ENCODE peak calls at places on chromosomes 16 and 17, in eight cellular contexts. M is AG09309, B is neural progenitor cell, Y is mucosa of descending colon, D is astrocyte of the spinal cord, Z is lung, S is nephron progenitor cell, L is heart left ventricle. C is an unnamed sample.

GRCh38 chr16:84040823-84041391 is 1.7 kb downstream of the SLC38A8 start:
- DNase-seq in Z (no peak), M (peak), L (peak), D (peak), S (no peak), B (peak), Y (no peak), C (no peak)

GRCh38 chr16:65490296-65490695 is 368.4 kb upstream of the CDH11 start:
- DNase-seq in B (no peak), Z (no peak), S (no peak), L (no peak), M (no peak), D (no peak), Y (no peak), C (no peak)

GRCh38 chr17:82157046-82158035 is 55.3 kb downstream of the CCDC57 start:
- DNase-seq in Z (no peak), Y (no peak), L (no peak), B (no peak), M (no peak), D (no peak), S (no peak), C (no peak)

GRCh38 chr17:78374631-78375274 is 3.7 kb upstream of the PGS1 start:
- DNase-seq in Y (no peak), Z (no peak), L (no peak), D (peak), S (peak), B (peak), M (no peak), C (no peak)

GRCh38 chr16:26981266-26981938 is 85.3 kb upstream of the C16orf82 start:
- DNase-seq in M (no peak), Z (no peak), D (peak), Y (no peak), S (no peak), B (no peak), L (no peak), C (no peak)

GRCh38 chr17:79024901-79025737 is 1.1 kb downstream of the C1QTNF1 start:
- DNase-seq in M (no peak), L (peak), S (no peak), Z (no peak), B (no peak), Y (peak), D (no peak), C (no peak)

GRCh38 chr17:81339502-81340296 is 44.6 kb upstream of the SLC38A10 start:
- DNase-seq in Z (no peak), Y (peak), L (no peak), D (no peak), B (peak), S (peak), M (no peak), C (no peak)

GRCh38 chr17:46832306-46832895 is 13.9 kb upstream of the WNT3 start:
- DNase-seq in D (no peak), Z (no peak), M (no peak), B (peak), S (no peak), L (no peak), Y (no peak), C (no peak)

GRCh38 chr17:77325826-77326581 is 185.2 kb downstream of the SEC14L1 start:
- DNase-seq in M (no peak), L (peak), Y (peak), D (peak), S (no peak), B (no peak), Z (peak), C (no peak)

GRCh38 chr16:35319536-35320192 is 1860.3 kb downstream of the TP53TG3F start:
- DNase-seq in L (no peak), Y (no peak), B (no peak), D (no peak), S (no peak), Z (no peak), M (no peak), C (no peak)
- TF ChIP-seq CTCF in L (no peak), Y (no peak), B (no peak), D (no peak), S (no peak), Z (no peak), M (no peak), C (no peak)

GRCh38 chr16:48627148-48627547 is 17.2 kb upstream of the N4BP1 start:
- DNase-seq in Z (no peak), L (no peak), S (no peak), M (no peak), B (no peak), D (no peak), Y (no peak), C (no peak)
- TF ChIP-seq CTCF in Z (no peak), L (no peak), S (no peak), M (no peak), B (no peak), D (no peak), Y (no peak), C (no peak)

DNA sequence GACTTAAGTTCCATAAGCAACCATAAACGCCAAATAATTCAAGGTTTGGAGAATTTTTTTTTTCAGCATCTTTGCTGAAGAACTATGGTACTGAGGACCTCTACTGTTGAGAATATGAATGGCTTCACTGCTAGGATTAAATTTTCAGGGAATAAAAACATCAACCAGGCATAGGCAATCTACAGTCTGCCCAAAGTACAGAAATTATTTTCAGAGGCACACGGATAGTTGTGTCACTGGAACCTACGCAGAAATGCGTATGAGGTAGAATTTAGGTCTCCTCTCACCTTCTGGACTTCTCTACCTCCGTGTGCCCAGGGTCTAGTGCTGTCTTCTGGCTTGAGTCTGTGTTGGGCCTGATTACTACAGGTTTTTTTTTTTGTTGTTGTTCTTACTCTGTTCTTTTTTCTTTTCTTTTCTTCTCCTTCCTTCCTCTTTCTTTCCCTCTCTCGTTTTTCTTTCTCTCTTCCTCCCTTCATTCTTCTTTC is 39.7 kb downstream of the NACA2 start:
- DNase-seq in L (no peak), S (no peak), D (peak), B (peak), Y (no peak), M (no peak), Z (no peak), C (no peak)
- TF ChIP-seq CTCF in L (peak), S (peak), D (peak), B (peak), Y (peak), M (peak), Z (peak), C (peak)

GRCh38 chr17:57273471-57273870 is 17.1 kb downstream of the MSI2 start:
- DNase-seq in M (no peak), B (no peak), S (no peak), Y (no peak), Z (no peak), D (peak), L (no peak), C (no peak)

GRCh38 chr17:57276621-57277020 is 20.3 kb downstream of the MSI2 start:
- DNase-seq in Y (no peak), D (no peak), S (no peak), Z (no peak), M (no peak), L (no peak), B (no peak), C (no peak)

GRCh38 chr17:57277923-57278604 is 21.7 kb downstream of the MSI2 start:
- DNase-seq in B (no peak), S (no peak), M (no peak), L (no peak), Z (no peak), D (no peak), Y (no peak), C (no peak)

GRCh38 chr17:57274162-57274561 is 17.8 kb downstream of the MSI2 start:
- DNase-seq in S (no peak), D (no peak), Y (no peak), M (no peak), B (no peak), L (no peak), Z (no peak), C (no peak)

GRCh38 chr17:57275365-57275764 is 19.0 kb downstream of the MSI2 start:
- DNase-seq in M (no peak), L (no peak), B (no peak), S (no peak), Z (no peak), Y (no peak), D (no peak), C (no peak)
- TF ChIP-seq CTCF in M (no peak), L (no peak), B (no peak), S (no peak), Z (no peak), Y (no peak), D (no peak), C (no peak)

GRCh38 chr16:56277040-56277439 is 85.8 kb downstream of the GNAO1 start:
- DNase-seq in D (no peak), Y (no peak), B (peak), Z (no peak), S (peak), M (no peak), L (no peak), C (no peak)
- TF ChIP-seq CTCF in D (peak), Y (no peak), B (peak), Z (no peak), S (peak), M (no peak), L (no peak), C (peak)

GRCh38 chr17:45246338-45246737 is 15.6 kb downstream of the SPATA32 start:
- DNase-seq in Y (no peak), B (no peak), L (no peak), S (no peak), D (no peak), Z (no peak), M (no peak), C (no peak)
- TF ChIP-seq CTCF in Y (no peak), B (no peak), L (no peak), S (no peak), D (no peak), Z (no peak), M (no peak), C (no peak)

GRCh38 chr17:19717411-19717908 is 1.1 kb upstream of the SLC47A2 start:
- DNase-seq in M (no peak), B (no peak), Z (no peak), S (no peak), L (no peak), D (no peak), Y (no peak), C (no peak)

GRCh38 chr17:19720210-19720475 is 3.8 kb upstream of the SLC47A2 start:
- DNase-seq in D (no peak), Y (peak), Z (no peak), B (no peak), S (no peak), L (no peak), M (no peak), C (no peak)

GRCh38 chr17:19718041-19718612 is 1.7 kb upstream of the SLC47A2 start:
- DNase-seq in Z (no peak), Y (no peak), M (no peak), D (no peak), S (no peak), B (peak), L (no peak), C (no peak)

GRCh38 chr17:19719365-19720209 is 3.2 kb upstream of the SLC47A2 start:
- DNase-seq in S (no peak), L (no peak), M (no peak), D (no peak), B (no peak), Z (no peak), Y (no peak), C (no peak)

GRCh38 chr17:19718613-19719364 is 2.4 kb upstream of the SLC47A2 start:
- DNase-seq in Z (no peak), M (no peak), S (no peak), D (no peak), Y (no peak), L (no peak), B (no peak), C (no peak)
- TF ChIP-seq CTCF in Z (no peak), M (peak), S (no peak), D (peak), Y (no peak), L (no peak), B (peak), C (no peak)

DNA sequence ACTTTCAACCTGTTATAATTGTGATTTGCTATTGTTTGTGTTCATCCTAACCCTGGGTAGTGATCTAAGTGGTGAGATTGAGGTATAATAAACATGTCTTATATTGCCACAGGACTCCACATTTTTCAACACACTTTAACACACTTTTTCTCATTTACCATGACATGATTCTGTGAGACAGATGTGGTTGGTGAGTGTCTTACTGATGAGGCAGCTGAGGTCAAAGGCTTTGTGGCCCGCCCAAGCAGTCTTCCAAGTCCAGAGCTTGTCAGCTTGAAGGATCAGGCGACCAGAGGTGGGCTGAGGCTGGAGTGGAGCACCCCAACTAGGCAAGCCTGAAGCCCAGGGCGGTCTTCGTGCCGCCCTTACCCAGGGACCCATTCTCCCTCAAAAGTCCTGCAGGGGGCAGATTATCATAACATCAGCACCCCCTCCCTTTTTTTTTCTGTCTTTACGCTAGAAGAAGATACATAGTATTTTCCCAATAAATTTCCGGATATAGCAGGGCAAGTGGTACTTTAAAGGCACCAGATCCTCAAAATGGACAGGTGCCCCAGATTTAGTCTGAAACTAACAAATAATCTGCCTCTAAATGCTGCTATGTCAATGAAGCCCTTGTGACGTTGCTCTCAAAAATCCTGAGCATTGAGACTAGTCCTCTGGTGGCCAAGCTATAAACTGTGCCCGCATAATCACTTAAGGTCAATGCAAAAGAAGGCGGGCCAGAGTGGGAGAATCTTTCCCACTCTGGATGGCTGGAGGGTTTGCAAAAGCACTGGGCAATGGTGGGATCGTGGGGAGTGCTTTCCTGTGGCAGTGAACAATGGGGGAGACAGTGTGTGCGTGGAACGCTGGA is 21.1 kb downstream of the KCTD19 start:
- DNase-seq in D (no peak), M (no peak), B (no peak), Z (no peak), L (no peak), Y (no peak), S (no peak), C (no peak)
- TF ChIP-seq CTCF in D (no peak), M (no peak), B (peak), Z (no peak), L (no peak), Y (no peak), S (no peak), C (no peak)

DNA sequence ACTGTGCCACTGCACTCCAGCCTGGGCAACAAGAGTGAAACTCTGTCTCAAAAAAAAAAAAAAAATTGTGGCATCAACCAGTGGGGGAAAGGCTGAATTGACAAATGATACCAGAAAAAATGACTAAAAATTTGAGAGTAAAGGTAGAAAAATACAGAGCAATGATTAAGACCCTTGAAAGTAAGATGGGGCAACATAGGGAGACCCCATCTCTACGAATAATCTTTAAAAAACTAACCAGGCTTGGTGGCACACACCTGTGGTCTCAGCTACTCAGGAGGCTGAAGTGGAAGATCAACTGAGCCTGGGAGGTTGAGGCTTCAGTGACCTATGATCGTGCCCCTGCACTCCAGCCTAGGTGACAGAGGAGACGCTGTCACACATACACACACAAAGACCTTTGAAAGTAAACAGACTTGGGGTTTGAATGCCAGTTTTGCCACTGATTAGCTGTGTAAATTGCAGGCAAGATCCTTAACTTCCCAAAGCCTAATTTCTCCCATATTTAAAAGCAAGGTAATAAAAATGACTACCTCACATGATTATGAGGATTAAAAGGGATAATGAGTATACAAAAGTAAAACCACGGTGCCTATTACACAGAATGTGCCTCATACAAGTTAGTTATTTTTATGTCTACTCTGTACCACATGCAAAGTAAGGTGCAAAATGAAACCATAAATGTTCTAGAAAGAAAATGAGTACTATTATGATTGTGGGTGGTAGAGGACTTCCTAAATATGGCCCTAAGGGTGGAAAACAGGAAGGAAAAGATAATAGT is 21.7 kb upstream of the PAFAH1B1 start:
- DNase-seq in B (no peak), Y (no peak), L (no peak), S (no peak), M (no peak), D (no peak), Z (no peak), C (no peak)
- TF ChIP-seq CTCF in B (no peak), Y (no peak), L (no peak), S (no peak), M (no peak), D (no peak), Z (no peak), C (no peak)

GRCh38 chr17:17922198-17922901 is 49.9 kb downstream of the TOM1L2 start:
- DNase-seq in L (no peak), Z (no peak), D (peak), S (peak), M (no peak), B (no peak), Y (no peak), C (no peak)

GRCh38 chr17:17926840-17927449 is 45.3 kb downstream of the TOM1L2 start:
- DNase-seq in Y (no peak), M (no peak), Z (no peak), L (no peak), B (no peak), D (no peak), S (no peak), C (no peak)

GRCh38 chr17:17924857-17925250 is 47.3 kb downstream of the TOM1L2 start:
- DNase-seq in Y (no peak), L (no peak), Z (no peak), S (no peak), D (no peak), B (no peak), M (no peak), C (no peak)

GRCh38 chr17:17926036-17926435 is 46.2 kb downstream of the TOM1L2 start:
- DNase-seq in B (no peak), M (no peak), S (no peak), L (no peak), Z (no peak), D (no peak), Y (no peak), C (no peak)

GRCh38 chr17:17924131-17924856 is 47.9 kb downstream of the TOM1L2 start:
- DNase-seq in D (peak), Y (no peak), M (no peak), B (no peak), S (no peak), Z (no peak), L (no peak), C (no peak)
- TF ChIP-seq CTCF in D (no peak), Y (no peak), M (no peak), B (no peak), S (no peak), Z (no peak), L (no peak), C (no peak)